ENCODE peak calls at places on chromosome 1, in nine cellular contexts. M is prostate gland; D is stimulated activated CD4-positive, alpha-beta T cell treated with anti-CD3 and anti-CD28 coated beads, Interleukin-1b, Interleukin-23, amount 100 ng/mL, for 48 hours; S is AG04450; C is right cardiac atrium; G is spleen; N is dorsolateral prefrontal cortex; O is GM13976; B is occipital lobe. T is an unnamed sample.

GRCh38 chr1:92872719-92873118 is 40.9 kb downstream of the RPL5 start:
- DNase-seq in O (no peak), C (no peak), B (no peak), G (no peak), D (no peak), S (no peak), N (no peak), M (no peak), T (no peak)

GRCh38 chr1:214603819-214604252 is 841 bp downstream of the CENPF start:
- DNase-seq in S (no peak), D (no peak), B (no peak), N (no peak), C (no peak), G (no peak), M (no peak), O (peak; percentile 25), T (no peak)

GRCh38 chr1:41474490-41475271 is 9.8 kb downstream of the EDN2 start:
- DNase-seq in G (peak; percentile 64), D (no peak), N (no peak), C (peak; percentile 89), S (no peak), M (peak; percentile 75), B (no peak), O (no peak), T (no peak)

GRCh38 chr1:147772540-147772939 is 12.1 kb upstream of the GJA5 start:
- DNase-seq in N (no peak), O (no peak), M (no peak), G (no peak), D (no peak), S (no peak), C (no peak), B (no peak), T (no peak)

GRCh38 chr1:50829010-50829958 is 130.8 kb downstream of the FAF1 start:
- DNase-seq in O (no peak), B (no peak), S (no peak), D (no peak), N (no peak), G (no peak), C (no peak), M (no peak), T (no peak)

GRCh38 chr1:22105611-22106207 is 37.2 kb downstream of the WNT4 start:
- DNase-seq in D (peak; percentile 19), C (no peak), M (peak; percentile 47), G (no peak), O (no peak), S (peak; percentile 41), N (no peak), B (no peak), T (no peak)

GRCh38 chr1:211495584-211495983 is 3.6 kb upstream of the RD3 start:
- DNase-seq in N (no peak), S (no peak), M (no peak), G (peak; percentile 44), C (no peak), D (no peak), B (no peak), O (no peak), T (no peak)

GRCh38 chr1:63664742-63665141 is 71.5 kb downstream of the PGM1 start:
- DNase-seq in O (no peak), C (no peak), N (no peak), S (no peak), D (no peak), G (no peak), M (no peak), B (no peak), T (no peak)

GRCh38 chr1:240691521-240692338 is 79.8 kb upstream of the GREM2 start:
- DNase-seq in G (no peak), S (no peak), N (no peak), M (no peak), C (no peak), B (peak; percentile 26), O (no peak), D (no peak), T (no peak)

GRCh38 chr1:211382714-211383480 is 56.3 kb downstream of the TRAF5 start:
- DNase-seq in B (peak; percentile 87), S (peak; percentile 77), M (peak; percentile 89), O (peak; percentile 91), C (peak; percentile 98), N (peak; percentile 92), G (peak; percentile 98), D (peak; percentile 78), T (peak; percentile 49)

GRCh38 chr1:41700581-41700980 is 216.1 kb upstream of the EDN2 start:
- DNase-seq in G (no peak), M (no peak), N (no peak), D (no peak), O (no peak), B (no peak), C (no peak), S (no peak), T (no peak)

GRCh38 chr1:6099787-6100765 is 54.4 kb downstream of the KCNAB2 start:
- DNase-seq in O (no peak), S (no peak), C (peak; percentile 55), B (no peak), M (no peak), G (peak; percentile 76), N (no peak), D (no peak), T (no peak)

GRCh38 chr1:212701910-212702309 is 2.3 kb upstream of the BATF3 start:
- DNase-seq in D (no peak), C (no peak), B (no peak), M (no peak), G (no peak), O (no peak), S (no peak), N (no peak), T (no peak)

GRCh38 chr1:20137604-20138003 is 1.5 kb upstream of the PLA2G2F start:
- DNase-seq in C (no peak), O (no peak), M (no peak), S (no peak), B (no peak), N (no peak), D (no peak), G (no peak), T (no peak)

GRCh38 chr1:8649027-8649426 is 168.4 kb downstream of the RERE start:
- DNase-seq in D (no peak), C (no peak), S (no peak), B (no peak), M (no peak), G (no peak), O (peak; percentile 60), N (no peak), T (no peak)

GRCh38 chr1:34858901-34859441 is 578 bp downstream of the SMIM12 start:
- DNase-seq in O (peak; percentile 44), M (no peak), N (no peak), B (no peak), S (no peak), C (peak; percentile 65), G (peak; percentile 62), D (peak; percentile 51), T (no peak)

GRCh38 chr1:41851589-41851988 is 67.1 kb downstream of the HIVEP3 start:
- DNase-seq in C (no peak), S (no peak), B (no peak), O (no peak), M (no peak), N (no peak), G (no peak), D (no peak), T (no peak)

GRCh38 chr1:175591083-175591743 is 152.2 kb downstream of the TNR start:
- DNase-seq in N (no peak), M (peak; percentile 7), C (no peak), B (no peak), D (no peak), S (no peak), O (no peak), G (no peak), T (no peak)

GRCh38 chr1:160993544-160993943 is 27.4 kb downstream of the F11R start:
- DNase-seq in D (no peak), B (no peak), S (peak; percentile 32), O (no peak), N (no peak), G (no peak), C (no peak), M (no peak), T (no peak)

GRCh38 chr1:220410681-220411080 is 117.3 kb upstream of the MARK1 start:
- DNase-seq in G (no peak), B (no peak), D (no peak), M (no peak), S (no peak), C (no peak), N (no peak), O (no peak), T (no peak)

GRCh38 chr1:94633051-94633450 is 91.5 kb upstream of the F3 start:
- DNase-seq in B (no peak), S (no peak), G (no peak), O (no peak), C (no peak), M (no peak), D (no peak), N (no peak), T (no peak)

GRCh38 chr1:36341626-36342320 is 18.3 kb upstream of the EVA1B start:
- DNase-seq in S (no peak), D (no peak), B (no peak), C (peak; percentile 46), G (peak; percentile 77), N (no peak), M (no peak), O (no peak), T (no peak)

GRCh38 chr1:64915381-64916274 is 50.7 kb downstream of the JAK1 start:
- DNase-seq in C (no peak), O (no peak), N (no peak), S (peak; percentile 58), D (no peak), B (no peak), M (no peak), G (no peak), T (no peak)

GRCh38 chr1:1946540-1946939 is 27.5 kb upstream of the TMEM52 start:
- DNase-seq in G (peak; percentile 65), N (no peak), O (no peak), B (no peak), D (no peak), S (no peak), M (no peak), C (peak; percentile 91), T (no peak)

GRCh38 chr1:172960454-172961208 is 90.1 kb downstream of the TNFSF18 start:
- DNase-seq in S (no peak), N (no peak), B (no peak), G (no peak), O (no peak), D (no peak), C (no peak), M (peak; percentile 57), T (no peak)

GRCh38 chr1:221718391-221719277 is 23.3 kb downstream of the DUSP10 start:
- DNase-seq in B (no peak), O (no peak), M (no peak), G (no peak), N (no peak), D (no peak), S (peak; percentile 86), C (no peak), T (no peak)

T was measured in cortex of kidney.